ENCODE peak calls at places on chromosome 16, in seven cellular contexts. E, J, R, I, V, N and D are unnamed samples.

GRCh38 chr16:23679986-23680336 is 1.3 kb downstream of the PLK1 start:
- DNase-seq in J (no peak), I (no peak), N (no peak), R (no peak), V (no peak), E (no peak), D (no peak)

GRCh38 chr16:87207509-87207908 is 109.7 kb downstream of the C16orf95 start:
- DNase-seq in N (no peak), I (peak; percentile 79), V (peak; percentile 83), J (no peak), E (no peak), R (no peak), D (no peak)

GRCh38 chr16:9119795-9120194 is 28.4 kb downstream of the HAPSTR1 start:
- DNase-seq in J (no peak), N (no peak), I (peak; percentile 88), R (no peak), V (peak; percentile 75), E (no peak), D (no peak)

GRCh38 chr16:89409161-89409711 is 81.1 kb downstream of the ANKRD11 start:
- DNase-seq in R (no peak), N (no peak), J (no peak), I (no peak), V (peak; percentile 49), E (no peak), D (no peak)

GRCh38 chr16:4207229-4207628 is 34.7 kb downstream of the SRL start:
- DNase-seq in R (no peak), V (no peak), J (no peak), E (no peak), N (no peak), I (no peak), D (no peak)

GRCh38 chr16:58119509-58119845 is 9.7 kb downstream of the CFAP20 start:
- DNase-seq in E (peak; percentile 12), N (no peak), I (no peak), V (no peak), R (no peak), J (peak; percentile 44), D (no peak)

GRCh38 chr16:2484898-2485508 is 10.1 kb downstream of the TBC1D24 start:
- DNase-seq in N (no peak), E (no peak), J (no peak), R (no peak), V (no peak), I (no peak), D (no peak)

GRCh38 chr16:798666-799065 is 1.9 kb downstream of the GNG13 start:
- DNase-seq in E (no peak), V (no peak), I (no peak), N (no peak), J (no peak), R (no peak), D (no peak)

GRCh38 chr16:22373662-22374310 is 633 bp downstream of the CDR2 start:
- DNase-seq in E (no peak), J (peak; percentile 15), N (peak; percentile 7), I (no peak), R (peak; percentile 35), V (peak; percentile 40), D (no peak)

GRCh38 chr16:49696414-49697101 is 159.4 kb downstream of the ZNF423 start:
- DNase-seq in V (no peak), E (no peak), N (peak; percentile 85), I (no peak), J (no peak), R (no peak), D (no peak)

GRCh38 chr16:24645739-24646645 is 83.5 kb upstream of the TNRC6A start:
- DNase-seq in E (no peak), R (no peak), V (peak; percentile 99), J (no peak), N (no peak), I (peak; percentile 99), D (no peak)

GRCh38 chr16:16141141-16141540 is 82.2 kb downstream of the ABCC6 start:
- DNase-seq in V (no peak), J (no peak), I (no peak), R (no peak), E (no peak), N (no peak), D (no peak)

GRCh38 chr16:89343501-89344291 is 126.2 kb downstream of the ZNF778 start:
- DNase-seq in V (peak; percentile 45), R (no peak), I (no peak), N (no peak), J (no peak), E (no peak), D (no peak)

GRCh38 chr16:22678311-22678710 is 135.7 kb upstream of the HS3ST2 start:
- DNase-seq in J (no peak), E (no peak), V (no peak), N (no peak), R (no peak), I (no peak), D (no peak)

GRCh38 chr16:50988441-50988840 is 162.6 kb downstream of the SALL1 start:
- DNase-seq in R (no peak), N (no peak), E (no peak), I (no peak), J (peak; percentile 8), V (no peak), D (no peak)

GRCh38 chr16:67278773-67279295 is 498 bp upstream of the PLEKHG4 start:
- DNase-seq in R (peak; percentile 78), I (no peak), V (peak; percentile 51), N (no peak), E (no peak), J (no peak), D (no peak)

GRCh38 chr16:87951550-87952538 is 610 bp downstream of the BANP start:
- DNase-seq in N (no peak), V (no peak), J (no peak), R (no peak), E (no peak), I (no peak), D (no peak)

GRCh38 chr16:28255838-28256237 is 36.5 kb upstream of the SBK1 start:
- DNase-seq in J (no peak), R (no peak), V (no peak), N (no peak), I (no peak), E (no peak), D (no peak)

GRCh38 chr16:26664086-26664485 is 402.6 kb upstream of the C16orf82 start:
- DNase-seq in I (no peak), R (no peak), N (no peak), V (no peak), J (no peak), E (no peak), D (no peak)

GRCh38 chr16:24346734-24347133 is 90.6 kb downstream of the CACNG3 start:
- DNase-seq in N (no peak), R (no peak), V (no peak), E (no peak), I (no peak), J (no peak), D (no peak)

GRCh38 chr16:5763176-5763575 is 665.6 kb upstream of the EEF2KMT start:
- DNase-seq in E (no peak), V (no peak), I (no peak), J (no peak), R (no peak), N (no peak), D (no peak)

GRCh38 chr16:80599466-80599865 is 58.7 kb downstream of the DYNLRB2 start:
- DNase-seq in E (no peak), N (no peak), J (no peak), R (no peak), I (no peak), V (peak; percentile 83), D (no peak)

GRCh38 chr16:30609002-30609927 is 924 bp downstream of the ZNF689 start:
- DNase-seq in V (peak; percentile 38), R (peak; percentile 56), I (no peak), E (no peak), N (peak; percentile 23), J (peak; percentile 44), D (no peak)

GRCh38 chr16:16037521-16037920 is 88.1 kb downstream of the ABCC1 start:
- DNase-seq in V (no peak), R (no peak), I (no peak), J (no peak), N (no peak), E (no peak), D (no peak)